ENCODE peak calls at places on chromosomes 2 and 18, in seven cellular contexts. N is D341Med; E is effector memory CD4-positive, alpha-beta T cell; D is hippocampal formation; C is skeletal muscle cell; R is omental fat pad; U is stimulated activated CD8-positive, alpha-beta memory T cell treated with anti-CD3 and anti-CD28 coated beads, Interleukin-15, amount 100 ng/mL, for 48 hours. L is an unnamed sample.

GRCh38 chr2:4340536-4340935 is 637.2 kb downstream of the DCDC2C start:
- DNase-seq in C (no peak), U (no peak), N (no peak), D (no peak), E (no peak), R (no peak), L (no peak)

GRCh38 chr2:3785220-3785889 is 82.0 kb downstream of the DCDC2C start:
- DNase-seq in N (no peak), D (no peak), R (no peak), U (no peak), C (peak), E (no peak), L (no peak)

GRCh38 chr18:34802938-34803337 is 92.8 kb downstream of the DTNA start:
- DNase-seq in R (no peak), E (no peak), D (no peak), C (no peak), N (no peak), U (no peak), L (no peak)

GRCh38 chr18:76819411-76820136 is 2.8 kb upstream of the ZNF236 start:
- DNase-seq in D (no peak), U (no peak), N (no peak), E (no peak), C (no peak), R (no peak), L (no peak)

GRCh38 chr18:10067670-10068659 is 154.1 kb downstream of the VAPA start:
- DNase-seq in N (no peak), U (no peak), C (no peak), D (no peak), R (no peak), E (no peak), L (peak)

GRCh38 chr2:48534781-48535180 is 4.8 kb downstream of the STON1 start:
- DNase-seq in E (no peak), U (no peak), C (no peak), N (no peak), R (no peak), D (no peak), L (no peak)

GRCh38 chr18:53457068-53457467 is 767.4 kb downstream of the MBD2 start:
- DNase-seq in R (no peak), U (no peak), E (no peak), D (peak), N (no peak), C (no peak), L (no peak)

GRCh38 chr2:213818436-213818835 is 534.2 kb downstream of the SPAG16 start:
- DNase-seq in R (no peak), N (no peak), U (no peak), D (no peak), C (peak), E (no peak), L (no peak)

GRCh38 chr2:15939854-15940660 is at the start of gene MYCN:
- DNase-seq in U (peak), E (no peak), C (peak), R (no peak), N (peak), D (peak), L (peak)

GRCh38 chr2:96214554-96214953 is 5.9 kb upstream of the STARD7 start:
- DNase-seq in R (no peak), U (no peak), N (no peak), D (no peak), C (no peak), E (no peak), L (no peak)

GRCh38 chr2:148124271-148124670 is 103.4 kb downstream of the MBD5 start:
- DNase-seq in E (no peak), N (no peak), C (no peak), D (no peak), R (no peak), U (no peak), L (no peak)

L was measured in suprapubic skin.